ENCODE peak calls at places on chromosomes 12 and 14, in seven cellular contexts. F is heart left ventricle, Y is suprapubic skin, T is uterus, M is tibial nerve, N is AG09309, P is AG10803. L is an unnamed sample.

GRCh38 chr14:68284333-68284732 is 464.8 kb downstream of the RAD51B start:
- DNase-seq in M (no peak), N (no peak), Y (no peak), P (peak; percentile 65), F (no peak), T (no peak), L (no peak)

GRCh38 chr12:19058235-19059021 is 71.1 kb upstream of the PLEKHA5 start:
- DNase-seq in P (peak; percentile 16), N (no peak), T (no peak), M (no peak), Y (no peak), F (no peak), L (no peak)

GRCh38 chr14:85573406-85573805 is 43.5 kb downstream of the FLRT2 start:
- DNase-seq in Y (no peak), P (peak; percentile 23), F (no peak), T (no peak), M (no peak), N (no peak), L (no peak)

GRCh38 chr14:103078420-103078749 is 5.6 kb upstream of the LBHD2 start:
- DNase-seq in P (peak; percentile 74), T (peak; percentile 76), M (peak; percentile 65), N (peak; percentile 37), Y (peak; percentile 87), F (peak; percentile 76), L (peak; percentile 90)

GRCh38 chr14:22872833-22873520 is 1.4 kb downstream of the LRP10 start:
- DNase-seq in P (peak; percentile 19), T (no peak), N (no peak), M (no peak), F (no peak), Y (no peak), L (no peak)

GRCh38 chr12:113071063-113071426 is 14.5 kb downstream of the DTX1 start:
- DNase-seq in P (no peak), M (no peak), T (no peak), Y (no peak), N (no peak), F (no peak), L (no peak)

GRCh38 chr14:24367506-24368214 is at the start of gene NFATC4:
- DNase-seq in N (peak; percentile 93), M (peak; percentile 63), P (peak; percentile 98), Y (peak; percentile 86), F (peak; percentile 86), T (peak; percentile 95), L (peak; percentile 98)

GRCh38 chr14:65156568-65157366 is 54.5 kb upstream of the MAX start:
- DNase-seq in M (no peak), F (peak; percentile 25), T (peak; percentile 65), P (peak; percentile 92), Y (no peak), N (peak; percentile 80), L (peak; percentile 93)

GRCh38 chr12:124397807-124398577 is 103.1 kb downstream of the RFLNA start:
- DNase-seq in M (no peak), Y (no peak), P (peak; percentile 58), T (peak; percentile 86), N (no peak), F (no peak), L (peak; percentile 76)

GRCh38 chr14:74941676-74942097 is 13.7 kb downstream of the PGF start:
- DNase-seq in M (no peak), F (peak; percentile 63), T (peak; percentile 56), Y (no peak), P (peak; percentile 45), N (no peak), L (peak; percentile 39)

GRCh38 chr14:71523630-71524320 is 408.5 kb upstream of the RGS6 start:
- DNase-seq in F (no peak), M (no peak), Y (no peak), N (no peak), P (no peak), T (no peak), L (no peak)

GRCh38 chr14:22555573-22556011 is 33.4 kb downstream of the DAD1 start:
- DNase-seq in F (no peak), M (no peak), P (no peak), N (no peak), Y (no peak), T (no peak), L (no peak)

GRCh38 chr12:132521200-132521580 is 31.2 kb downstream of the FBRSL1 start:
- DNase-seq in Y (no peak), P (no peak), M (no peak), F (no peak), N (no peak), T (no peak), L (no peak)

GRCh38 chr14:39302124-39302810 is 68.6 kb downstream of the MIA2 start:
- DNase-seq in M (no peak), N (no peak), T (no peak), F (no peak), Y (no peak), P (no peak), L (no peak)

GRCh38 chr14:35944847-35945246 is 118.7 kb downstream of the BRMS1L start:
- DNase-seq in N (no peak), P (no peak), T (no peak), F (no peak), Y (no peak), M (no peak), L (no peak)

GRCh38 chr14:35934499-35934898 is 108.4 kb downstream of the BRMS1L start:
- DNase-seq in F (no peak), T (no peak), P (no peak), Y (no peak), N (no peak), M (no peak), L (no peak)

DNA sequence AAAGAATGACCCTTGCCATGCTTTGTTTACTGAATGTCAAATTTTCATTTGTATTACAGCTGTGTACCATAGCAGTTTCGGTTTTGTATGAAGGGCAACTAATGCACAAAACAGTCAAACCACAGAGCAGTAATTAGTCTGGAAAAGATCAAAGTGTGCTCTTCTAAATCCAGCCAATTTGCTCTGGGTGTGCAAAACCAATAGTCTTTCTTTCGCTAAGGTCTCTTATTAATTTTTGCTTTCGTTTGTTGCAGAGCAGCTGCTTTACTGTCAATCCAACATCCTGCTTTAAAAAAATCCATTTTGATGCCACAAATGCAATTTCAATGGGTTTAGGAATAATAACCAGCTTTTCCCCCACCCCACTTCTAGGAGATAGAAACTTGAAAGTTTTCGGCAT is 114.2 kb downstream of the BRMS1L start:
- DNase-seq in F (no peak), M (no peak), P (no peak), Y (no peak), T (no peak), N (no peak), L (no peak)
- H3K4me3 ChIP-seq in F (no peak overlapping the region), M (peak overlapping the region; percentile 31), P (peak overlapping the region; percentile 39), Y (no peak overlapping the region), T (no peak overlapping the region), N (no peak overlapping the region), L (no peak overlapping the region)

GRCh38 chr14:61103541-61104339 is 122.7 kb downstream of the SLC38A6 start:
- DNase-seq in P (peak; percentile 94), T (peak; percentile 49), M (no peak), N (peak; percentile 93), Y (no peak), F (peak; percentile 45), L (no peak)
- H3K4me3 ChIP-seq in P (no peak overlapping the region), T (no peak overlapping the region), M (no peak overlapping the region), N (no peak overlapping the region), Y (no peak overlapping the region), F (no peak overlapping the region), L (no peak overlapping the region)

GRCh38 chr14:82070040-82070439 is 536.4 kb upstream of the SEL1L start:
- DNase-seq in M (no peak), F (no peak), P (no peak), Y (no peak), N (no peak), T (no peak), L (no peak)
- H3K4me3 ChIP-seq in M (no peak overlapping the region), F (no peak overlapping the region), P (no peak overlapping the region), Y (no peak overlapping the region), N (no peak overlapping the region), T (no peak overlapping the region), L (no peak overlapping the region)

DNA sequence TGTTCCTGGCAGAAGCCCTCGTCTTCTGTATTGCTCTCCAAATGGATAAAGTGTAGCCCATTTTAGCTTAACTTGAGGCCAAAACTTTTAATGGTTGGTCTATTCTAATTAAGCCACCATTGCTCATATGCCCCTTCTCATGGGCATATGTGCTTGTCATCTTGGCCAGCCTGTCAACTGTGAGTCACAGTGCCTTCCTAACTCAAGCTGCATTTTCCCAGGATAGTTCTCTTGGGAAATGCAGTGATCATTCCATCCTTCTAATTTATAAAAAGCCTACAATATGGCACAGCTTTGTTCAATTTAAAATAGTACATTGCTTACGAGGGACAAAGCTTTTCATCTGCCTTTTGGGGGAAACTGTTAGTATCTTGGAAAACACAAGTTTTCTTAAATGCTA is 6.6 kb downstream of the PTHLH start:
- DNase-seq in N (no peak), Y (no peak), F (no peak), M (no peak), T (no peak), P (peak; percentile 67), L (no peak)
- H3K4me3 ChIP-seq in N (no peak overlapping the region), Y (no peak overlapping the region), F (no peak overlapping the region), M (no peak overlapping the region), T (no peak overlapping the region), P (no peak overlapping the region), L (no peak overlapping the region)

GRCh38 chr12:51393676-51394545 is 2.7 kb upstream of the GALNT6 start:
- DNase-seq in T (no peak), P (peak; percentile 92), M (no peak), F (peak; percentile 35), Y (no peak), N (peak; percentile 81), L (no peak)

GRCh38 chr12:51391047-51391837 is at the start of gene GALNT6:
- DNase-seq in Y (no peak), F (peak; percentile 36), P (no peak), T (no peak), N (no peak), M (no peak), L (peak; percentile 50)

GRCh38 chr12:51390457-51391046 is 654 bp downstream of the GALNT6 start:
- DNase-seq in F (no peak), Y (no peak), N (no peak), P (no peak), M (no peak), T (no peak), L (no peak)

GRCh38 chr12:51395283-51396230 is 4.4 kb upstream of the GALNT6 start:
- DNase-seq in P (no peak), M (no peak), N (no peak), F (no peak), Y (no peak), T (no peak), L (no peak)

GRCh38 chr12:51392556-51393237 is 1.5 kb upstream of the GALNT6 start:
- DNase-seq in M (no peak), N (no peak), F (no peak), T (no peak), Y (no peak), P (peak; percentile 36), L (no peak)
- H3K4me3 ChIP-seq in M (peak overlapping the region; percentile 54), N (no peak overlapping the region), F (peak overlapping the region; percentile 56), T (no peak overlapping the region), Y (peak overlapping the region; percentile 75), P (peak overlapping the region; percentile 34), L (peak overlapping the region; percentile 75)